ENCODE peak calls at places on chromosomes 12 and 14, in seven cellular contexts. P, Y, C, J, G, B and D are unnamed samples.

GRCh38 chr12:131808744-131809371 is 19.3 kb upstream of the MMP17 start:
- DNase-seq in Y (no peak), G (peak), P (no peak), J (no peak), B (peak), C (no peak), D (no peak)

GRCh38 chr12:30440826-30441602 is 254.7 kb downstream of the IPO8 start:
- DNase-seq in G (peak), P (peak), Y (peak), J (no peak), B (no peak), C (peak), D (peak)

GRCh38 chr14:78704965-78705364 is 534.8 kb downstream of the NRXN3 start:
- DNase-seq in G (peak), J (no peak), Y (no peak), P (no peak), C (no peak), B (no peak), D (no peak)

GRCh38 chr14:104087981-104088850 is 2.7 kb downstream of the ASPG start:
- DNase-seq in P (no peak), Y (peak), B (no peak), J (no peak), C (no peak), G (no peak), D (no peak)

GRCh38 chr12:25051583-25052190 is 102.8 kb upstream of the BCAT1 start:
- DNase-seq in P (no peak), B (peak), C (no peak), Y (no peak), J (no peak), G (no peak), D (no peak)

GRCh38 chr12:39420043-39420442 is 22.9 kb downstream of the KIF21A start:
- DNase-seq in B (no peak), P (no peak), C (no peak), G (no peak), Y (peak), J (no peak), D (no peak)

GRCh38 chr14:69152181-69152943 is 557 bp downstream of the DCAF5 start:
- DNase-seq in J (no peak), Y (peak), C (no peak), P (peak), B (no peak), G (peak), D (peak)

GRCh38 chr14:54570651-54571415 is 3.9 kb downstream of the SAMD4A start:
- DNase-seq in P (no peak), Y (no peak), J (no peak), C (no peak), G (no peak), B (no peak), D (no peak)

GRCh38 chr12:52769946-52770345 is 7.2 kb downstream of the KRT76 start:
- DNase-seq in C (no peak), J (no peak), P (no peak), B (no peak), G (no peak), Y (no peak), D (no peak)

GRCh38 chr12:107415066-107415465 is 270.5 kb upstream of the PWP1 start:
- DNase-seq in J (no peak), C (no peak), G (no peak), Y (no peak), B (no peak), P (no peak), D (no peak)

GRCh38 chr12:57517187-57517586 is 3.1 kb downstream of the DDIT3 start:
- DNase-seq in J (no peak), B (no peak), G (no peak), P (no peak), C (no peak), Y (no peak), D (no peak)

GRCh38 chr12:44526655-44527199 is 349.4 kb downstream of the NELL2 start:
- DNase-seq in Y (no peak), C (no peak), P (no peak), G (no peak), J (no peak), B (no peak), D (no peak)

GRCh38 chr12:111686574-111687105 is 787 bp downstream of the ACAD10 start:
- DNase-seq in Y (no peak), P (no peak), J (no peak), B (no peak), C (no peak), G (no peak), D (no peak)

GRCh38 chr12:111687255-111687654 is 1.4 kb downstream of the ACAD10 start:
- DNase-seq in Y (peak), J (no peak), B (peak), C (no peak), G (peak), P (peak), D (peak)

GRCh38 chr12:111687952-111688351 is 2.1 kb downstream of the ACAD10 start:
- DNase-seq in J (no peak), Y (no peak), C (no peak), G (no peak), P (no peak), B (no peak), D (no peak)

GRCh38 chr12:111685811-111686573 is at the start of the genes ACAD10 and BRAP:
- DNase-seq in G (peak), J (peak), B (peak), P (peak), Y (peak), C (peak), D (peak)

DNA sequence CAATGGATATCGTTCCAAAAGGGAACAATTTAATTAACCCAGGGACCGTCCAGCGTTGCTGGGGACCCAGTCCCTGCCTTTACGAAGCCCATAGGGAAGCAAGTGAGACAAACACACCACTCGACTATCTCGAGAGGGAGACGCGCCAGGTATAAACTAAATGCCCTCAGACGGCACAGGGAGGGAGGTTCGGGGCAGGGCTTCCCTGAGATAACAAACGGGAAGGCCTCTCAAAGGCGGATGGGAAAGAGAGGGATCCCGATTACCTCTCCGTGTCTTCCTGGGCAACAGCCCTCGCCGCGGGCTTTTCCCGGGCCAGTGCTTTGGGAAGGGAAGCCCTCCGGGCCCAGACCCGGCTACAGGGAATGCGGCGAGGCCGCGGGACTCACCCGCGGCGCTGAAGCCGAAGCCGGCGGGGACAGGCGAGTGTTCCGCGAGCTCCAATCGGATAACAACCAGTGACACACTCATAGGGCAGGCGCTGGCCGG is 390 bp downstream of the BRAP start:
- DNase-seq in B (no peak), Y (peak), C (no peak), P (no peak), J (no peak), G (no peak), D (no peak)
- TF ChIP-seq JUND in B (no peak), Y (no peak), C (no peak), P (no peak), J (no peak), G (no peak), D (no peak)

GRCh38 chr14:89588840-89589296 is 171.8 kb upstream of the FOXN3 start:
- DNase-seq in G (no peak), P (no peak), B (no peak), Y (peak), C (no peak), J (no peak), D (no peak)

GRCh38 chr14:89588016-89588415 is 171.0 kb upstream of the FOXN3 start:
- DNase-seq in G (no peak), Y (no peak), B (no peak), C (no peak), J (no peak), P (no peak), D (no peak)

GRCh38 chr14:89587128-89587420 is 170.0 kb upstream of the FOXN3 start:
- DNase-seq in G (no peak), Y (no peak), P (no peak), C (no peak), B (no peak), J (no peak), D (no peak)

GRCh38 chr14:89589400-89590128 is 172.5 kb upstream of the FOXN3 start:
- DNase-seq in C (no peak), G (no peak), Y (no peak), B (peak), P (no peak), J (no peak), D (no peak)

DNA sequence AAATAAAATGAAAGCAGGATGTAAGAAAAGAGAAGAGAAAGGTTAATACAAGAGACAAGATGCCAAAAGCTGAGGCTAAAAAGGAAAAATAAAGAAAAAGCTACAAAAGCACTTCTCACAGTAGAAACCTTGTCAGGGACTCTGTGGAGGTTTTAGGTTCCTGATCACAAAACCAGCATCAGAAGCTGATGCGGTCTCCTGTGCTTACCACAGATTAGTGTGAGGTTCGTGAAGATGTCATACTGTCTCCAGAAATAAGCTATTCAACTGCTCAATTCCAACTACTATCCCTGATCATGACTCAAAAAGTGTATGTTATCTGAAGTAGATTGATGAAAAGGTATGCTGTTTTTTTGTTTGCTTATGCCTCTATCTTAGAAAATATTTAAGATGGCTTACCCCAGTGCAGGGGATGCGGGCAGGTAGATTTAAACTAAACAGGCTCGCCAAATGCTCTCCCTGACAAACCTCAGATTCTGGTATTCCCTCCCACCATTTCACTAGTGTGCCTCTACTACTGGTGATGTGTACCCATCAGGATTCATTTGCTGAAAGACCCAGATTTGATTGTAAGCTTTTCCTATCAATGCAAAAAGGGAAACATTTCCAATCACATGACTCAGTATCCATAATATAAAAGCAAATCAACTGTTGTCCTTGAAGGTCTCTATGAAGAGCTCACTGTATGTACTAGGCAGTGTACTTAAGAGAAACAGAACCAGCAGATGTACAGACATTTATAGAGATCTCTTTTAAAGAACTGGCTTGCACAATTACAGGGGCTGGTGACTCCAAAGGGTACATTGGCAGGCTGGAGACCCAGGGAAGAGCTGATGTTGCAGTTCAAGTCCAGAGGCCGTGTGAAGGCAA is 169.5 kb upstream of the FOXN3 start:
- DNase-seq in Y (no peak), B (no peak), G (no peak), P (no peak), C (no peak), J (no peak), D (no peak)
- TF ChIP-seq JUND in Y (no peak), B (no peak), G (no peak), P (no peak), C (no peak), J (no peak), D (no peak)

GRCh38 chr14:72792051-72792788 is 101.7 kb downstream of the DPF3 start:
- DNase-seq in Y (no peak), C (no peak), G (no peak), J (no peak), B (no peak), P (no peak), D (no peak)
- TF ChIP-seq JUND in Y (no peak), C (no peak), G (no peak), J (no peak), B (no peak), P (no peak), D (no peak)

GRCh38 chr14:92323031-92323915 is at the start of gene SLC24A4:
- DNase-seq in C (no peak), J (no peak), B (no peak), G (no peak), P (peak), Y (no peak), D (peak)
- TF ChIP-seq JUND in C (no peak), J (no peak), B (no peak), G (no peak), P (no peak), Y (no peak), D (no peak)

DNA sequence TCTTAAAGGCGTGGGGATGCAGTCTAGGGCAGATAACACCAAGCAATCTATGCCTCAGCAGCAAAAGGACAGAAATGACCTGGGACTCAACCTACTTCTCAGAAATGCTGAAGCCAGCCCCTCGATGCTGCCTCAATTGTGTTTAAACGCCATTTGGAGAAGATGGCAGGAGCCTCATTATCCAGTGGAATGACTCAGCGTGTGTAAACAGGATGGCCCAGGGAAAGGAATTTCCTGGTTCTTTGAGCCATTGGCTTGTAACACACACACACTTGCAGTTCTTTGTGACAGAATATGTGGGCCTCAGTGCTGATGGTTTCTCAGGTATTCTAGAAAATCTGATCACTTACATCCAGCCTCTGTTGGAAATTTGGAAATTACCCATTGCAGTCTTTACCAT is 154.3 kb downstream of the NTF3 start:
- DNase-seq in C (no peak), B (no peak), P (no peak), G (no peak), J (no peak), Y (peak), D (peak)
- TF ChIP-seq JUND in C (no peak), B (no peak), P (no peak), G (no peak), J (no peak), Y (peak), D (no peak)

DNA sequence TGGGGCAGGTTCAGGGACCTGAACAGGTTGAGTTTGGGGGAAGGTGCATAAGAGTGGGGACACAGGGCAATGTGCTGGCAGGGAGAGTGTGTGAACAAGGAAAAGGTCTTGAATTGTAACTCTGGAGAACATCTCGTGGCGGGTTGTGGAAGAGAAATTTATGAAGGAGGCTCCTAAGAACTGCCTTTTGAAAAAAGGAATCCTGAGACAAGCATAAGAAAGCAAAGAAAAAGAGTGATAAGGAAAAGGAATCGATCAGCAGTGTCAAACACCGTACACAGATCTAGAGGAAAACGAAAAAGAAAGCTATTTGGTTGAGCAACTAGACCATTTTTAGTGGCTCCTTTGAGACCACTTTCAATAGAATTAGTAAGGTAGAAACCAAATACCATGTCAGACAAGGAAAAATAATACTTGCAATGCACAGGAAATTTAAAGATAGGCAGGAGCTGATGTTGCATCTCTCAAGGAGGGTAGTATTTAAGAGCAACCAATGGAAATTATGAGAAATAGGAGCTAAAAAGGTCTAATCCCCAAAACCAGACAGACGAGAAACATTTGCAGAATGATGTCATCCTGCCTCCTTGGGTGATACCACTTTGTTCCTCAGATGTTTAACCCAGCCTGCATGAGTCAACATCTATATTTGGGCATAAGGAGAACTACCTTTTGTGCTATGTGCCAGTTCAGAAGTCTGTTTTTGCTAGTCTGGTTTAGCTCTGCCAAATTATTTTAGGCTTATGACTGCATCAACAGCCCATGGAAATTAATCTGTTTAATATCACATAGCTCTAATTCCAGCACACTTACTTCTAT is 64.5 kb upstream of the STK38L start:
- DNase-seq in P (no peak), C (peak), J (no peak), B (peak), Y (peak), G (no peak), D (no peak)
- TF ChIP-seq JUND in P (peak), C (peak), J (no peak), B (peak), Y (no peak), G (peak), D (no peak)

GRCh38 chr12:92571169-92571568 is 131.6 kb upstream of the PLEKHG7 start:
- DNase-seq in Y (no peak), B (no peak), C (no peak), J (no peak), G (no peak), P (no peak), D (no peak)

GRCh38 chr12:92574046-92574783 is 128.6 kb upstream of the PLEKHG7 start:
- DNase-seq in Y (peak), J (no peak), B (no peak), P (no peak), C (peak), G (no peak), D (peak)

GRCh38 chr12:92570056-92570753 is 132.6 kb upstream of the PLEKHG7 start:
- DNase-seq in J (no peak), B (peak), C (peak), P (peak), G (peak), Y (peak), D (peak)

GRCh38 chr12:92573104-92573503 is 129.7 kb upstream of the PLEKHG7 start:
- DNase-seq in Y (no peak), C (no peak), B (no peak), G (no peak), J (no peak), P (no peak), D (no peak)

DNA sequence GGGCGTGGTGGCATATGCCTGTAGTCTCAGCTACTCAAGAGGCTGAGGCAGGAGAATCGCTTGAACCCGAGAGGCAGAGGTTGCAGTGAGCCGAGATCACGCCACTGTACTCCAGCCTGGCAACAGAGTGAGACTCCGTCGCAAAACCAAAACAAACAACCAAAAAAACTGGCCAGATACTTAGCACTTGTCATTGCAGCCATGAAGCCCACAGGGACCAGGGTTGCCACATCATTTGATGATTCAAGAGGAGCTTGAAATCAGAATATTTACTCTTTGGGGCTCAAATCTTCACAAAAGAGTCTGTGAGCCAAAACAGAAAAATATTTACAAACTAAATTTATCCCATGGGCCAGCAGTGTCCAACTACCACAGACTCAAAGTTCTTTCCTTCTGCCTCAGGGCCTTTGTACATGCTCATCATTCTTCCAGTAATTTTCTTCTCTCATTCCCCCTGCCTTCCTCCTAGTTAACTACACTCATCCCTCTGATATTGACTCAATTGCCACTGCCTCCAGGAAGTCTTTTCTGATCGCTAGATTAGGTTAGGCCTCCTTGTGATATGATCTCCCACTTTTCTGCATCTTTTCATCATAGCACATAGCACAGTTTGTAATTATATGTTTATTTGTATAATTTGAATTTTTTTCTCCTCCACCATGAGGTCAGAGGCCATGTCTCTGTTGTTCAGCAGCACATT is 130.8 kb upstream of the PLEKHG7 start:
- DNase-seq in Y (no peak), G (no peak), C (no peak), B (no peak), J (no peak), P (no peak), D (no peak)
- TF ChIP-seq JUND in Y (no peak), G (no peak), C (no peak), B (no peak), J (no peak), P (no peak), D (peak)

DNA sequence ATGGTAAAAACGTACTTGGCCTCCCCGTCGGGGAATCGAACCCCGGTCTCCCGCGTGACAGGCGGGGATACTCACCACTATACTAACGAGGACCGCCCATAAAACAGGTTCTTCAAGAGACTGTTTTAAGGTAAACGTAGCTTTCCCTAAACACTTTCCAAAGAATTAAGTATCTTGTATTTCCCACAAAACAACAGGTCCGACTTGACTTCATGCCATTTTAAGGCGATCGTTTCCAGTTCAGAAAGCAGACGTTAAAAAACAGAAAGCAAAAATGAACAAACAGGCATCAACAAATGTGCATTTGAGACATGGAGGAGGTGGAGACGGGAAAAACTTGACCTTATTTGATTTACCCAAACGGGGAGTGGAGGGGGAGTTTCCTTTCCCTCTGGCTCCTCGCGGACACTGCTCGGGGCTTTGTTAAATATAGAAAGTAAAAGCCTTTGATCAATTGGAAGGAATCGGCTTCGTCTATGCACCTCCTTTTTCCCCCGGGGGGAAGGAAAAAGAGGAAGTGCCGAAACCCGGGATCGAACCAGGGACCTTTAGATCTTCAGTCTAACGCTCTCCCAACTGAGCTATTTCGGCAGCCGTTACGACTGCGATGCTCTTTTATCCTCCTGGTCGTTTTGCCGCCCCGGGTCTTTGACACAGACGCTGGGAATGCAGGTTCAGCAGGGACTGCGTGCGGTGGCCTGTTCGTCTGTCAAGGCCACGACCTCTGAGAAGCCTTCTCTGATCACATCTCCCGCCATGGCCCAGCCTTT is 13.1 kb upstream of the UBC start:
- DNase-seq in J (no peak), P (peak), G (peak), B (peak), Y (peak), C (peak), D (peak)
- TF ChIP-seq JUND in J (no peak), P (no peak), G (peak), B (no peak), Y (no peak), C (no peak), D (no peak)